ENCODE peak calls at places on chromosomes 11 and 22, in nine cellular contexts. Y is thoracic aorta, D is MG63, T is colonic mucosa, V is esophagus muscularis mucosa, C is kidney epithelial cell, J is IMR-90, Q is GM23338, S is ovary. R is an unnamed sample.

GRCh38 chr11:1336836-1337646 is 27.6 kb upstream of the TOLLIP start:
- DNase-seq in Y (no peak), D (no peak), T (peak; percentile 42), V (peak; percentile 92), C (no peak), J (no peak), Q (peak; percentile 59), S (peak; percentile 72), R (peak; percentile 92)

GRCh38 chr11:65063532-65063931 is 5.2 kb upstream of the NAALADL1 start:
- DNase-seq in Y (no peak), D (no peak), T (no peak), V (no peak), C (no peak), J (no peak), Q (no peak), S (no peak), R (no peak)

GRCh38 chr11:73498343-73498742 is 99.6 kb downstream of the FAM168A start:
- DNase-seq in Y (no peak), D (no peak), T (no peak), V (no peak), C (no peak), J (no peak), Q (no peak), S (no peak), R (no peak)

GRCh38 chr22:20979243-20979809 is 2.8 kb upstream of the LZTR1 start:
- DNase-seq in Y (no peak), D (no peak), T (peak; percentile 89), V (no peak), C (peak; percentile 49), J (peak; percentile 67), Q (peak; percentile 100), S (peak; percentile 72), R (peak; percentile 99)

GRCh38 chr11:102390667-102391449 is 43.8 kb downstream of the BIRC2 start:
- DNase-seq in Y (no peak), D (peak; percentile 54), T (peak; percentile 72), V (no peak), C (no peak), J (peak; percentile 63), Q (peak; percentile 86), S (no peak), R (peak; percentile 66)

GRCh38 chr11:101944896-101945295 is 28.6 kb upstream of the ANGPTL5 start:
- DNase-seq in Y (no peak), D (no peak), T (no peak), V (no peak), C (no peak), J (no peak), Q (no peak), S (no peak), R (no peak)

GRCh38 chr11:12044799-12045198 is 36.4 kb upstream of the DKK3 start:
- DNase-seq in Y (no peak), D (no peak), T (no peak), V (no peak), C (no peak), J (no peak), Q (no peak), S (no peak), R (no peak)

GRCh38 chr11:117421041-117421440 is 93.4 kb downstream of the CEP164 start:
- DNase-seq in Y (no peak), D (no peak), T (no peak), V (no peak), C (no peak), J (no peak), Q (no peak), S (no peak), R (no peak)

GRCh38 chr11:134560066-134560465 is 148.0 kb upstream of the B3GAT1 start:
- DNase-seq in Y (no peak), D (no peak), T (no peak), V (peak; percentile 88), C (no peak), J (no peak), Q (no peak), S (no peak), R (peak; percentile 43)

GRCh38 chr11:72655014-72655413 is 19.2 kb downstream of the PDE2A start:
- DNase-seq in Y (no peak), D (no peak), T (no peak), V (no peak), C (no peak), J (no peak), Q (no peak), S (no peak), R (no peak)

GRCh38 chr22:43862074-43862881 is at the start of gene SULT4A1:
- DNase-seq in Y (no peak), D (peak; percentile 20), T (no peak), V (no peak), C (no peak), J (peak; percentile 54), Q (peak; percentile 78), S (peak; percentile 29), R (peak; percentile 91)

GRCh38 chr11:62856333-62856910 is 17.0 kb upstream of the WDR74 start:
- DNase-seq in Y (no peak), D (no peak), T (no peak), V (no peak), C (no peak), J (no peak), Q (no peak), S (no peak), R (no peak)

GRCh38 chr11:62854825-62855570 is 15.6 kb upstream of the WDR74 start:
- DNase-seq in Y (no peak), D (no peak), T (peak; percentile 21), V (no peak), C (no peak), J (no peak), Q (no peak), S (no peak), R (no peak)

GRCh38 chr11:62854013-62854824 is 14.8 kb upstream of the WDR74 start:
- DNase-seq in Y (no peak), D (no peak), T (no peak), V (no peak), C (no peak), J (no peak), Q (no peak), S (no peak), R (no peak)

GRCh38 chr11:62857541-62857982 is 18.2 kb upstream of the WDR74 start:
- DNase-seq in Y (no peak), D (no peak), T (peak; percentile 21), V (no peak), C (no peak), J (peak; percentile 48), Q (no peak), S (no peak), R (no peak)

DNA sequence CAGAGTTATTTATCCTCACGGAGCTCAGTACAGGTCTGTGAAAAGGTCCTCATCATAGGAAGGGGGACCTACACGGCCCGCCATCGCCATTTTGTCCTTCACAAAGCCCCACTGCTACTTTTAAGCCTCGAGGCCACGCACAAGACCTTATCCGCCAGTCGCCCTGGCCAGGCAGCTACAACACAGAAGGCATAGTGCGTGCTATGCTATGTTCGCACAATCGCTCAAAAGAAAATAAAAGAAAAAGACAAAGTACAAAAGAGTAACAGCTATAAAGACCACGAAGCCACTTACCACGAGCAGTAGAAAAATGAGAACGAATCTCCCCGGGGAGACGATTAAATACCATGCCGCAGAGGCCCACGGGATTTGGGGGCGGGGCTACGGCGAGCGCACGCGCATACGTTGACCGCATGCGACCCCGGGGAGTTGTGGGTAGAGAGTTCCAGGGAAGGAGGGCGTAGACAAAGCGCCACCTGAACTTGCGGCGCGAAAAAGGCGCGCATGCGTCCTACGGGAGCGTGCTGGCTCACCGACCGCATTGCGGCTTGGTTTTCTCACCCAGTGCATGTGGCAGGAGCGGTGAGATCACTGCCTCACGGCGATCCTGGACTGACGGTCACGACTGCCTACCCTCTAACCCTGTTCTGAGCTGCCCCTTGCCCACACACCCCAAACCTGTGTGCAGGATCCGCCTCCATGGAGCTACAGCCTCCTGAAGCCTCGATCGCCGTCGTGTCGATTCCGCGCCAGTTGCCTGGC is 16.4 kb upstream of the WDR74 start:
- DNase-seq in Y (peak; percentile 84), D (peak; percentile 97), T (peak; percentile 98), V (peak; percentile 99), C (peak; percentile 96), J (peak; percentile 98), Q (peak; percentile 99), S (peak; percentile 97), R (peak; percentile 95)
- H3K36me3 ChIP-seq in Y (peaks cover 24% of the 10 kb centered on the region), D (peaks cover 72% of the 10 kb centered on the region), T (peaks cover 6% of the 10 kb centered on the region), V (peaks cover 34% of the 10 kb centered on the region), C (peaks cover 6% of the 10 kb centered on the region), J (peaks cover 30% of the 10 kb centered on the region), Q (peaks cover 43% of the 10 kb centered on the region), S (no peaks in the 10 kb centered on the region), R (peaks cover 31% of the 10 kb centered on the region)

DNA sequence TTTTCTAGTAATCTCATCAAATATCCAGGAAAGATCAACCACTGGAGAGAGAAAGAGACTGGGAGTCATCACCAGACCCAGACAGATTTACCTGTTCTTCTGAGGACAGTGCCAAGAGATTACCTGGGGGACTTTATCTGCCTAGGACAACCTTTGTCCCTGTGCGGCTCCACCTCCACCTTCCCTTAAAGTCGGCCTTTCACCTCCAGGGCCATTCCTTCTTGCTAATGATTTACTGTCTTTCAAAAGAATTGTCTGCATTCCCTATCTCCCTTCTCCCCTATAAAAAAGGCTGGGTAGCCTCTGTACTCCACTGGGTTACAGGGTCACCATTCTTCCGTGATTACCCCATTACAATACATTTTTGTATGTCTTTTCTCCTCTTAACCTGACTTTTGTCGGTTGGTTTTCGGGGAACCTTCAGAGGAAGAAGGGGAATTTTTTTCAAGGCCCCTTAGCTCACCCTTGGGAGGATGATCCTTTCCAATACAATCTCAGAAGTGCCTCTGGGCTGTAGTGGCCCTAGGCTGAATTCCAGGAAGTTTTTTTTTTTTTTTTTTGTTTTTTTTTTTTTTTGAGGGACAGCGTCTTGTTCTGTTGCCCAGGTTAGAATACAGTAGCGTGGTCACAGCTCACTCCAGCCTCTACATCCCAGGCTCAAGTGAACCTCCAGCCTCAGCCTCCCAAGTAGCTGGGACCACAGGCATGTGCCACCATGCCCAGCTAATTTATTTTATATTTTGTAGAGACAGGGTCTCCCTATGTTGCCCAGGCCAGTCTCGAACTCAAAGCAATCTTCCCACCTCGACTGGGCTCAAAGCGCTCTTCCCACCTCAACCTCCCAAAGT is 1.5 kb upstream of the HMOX1 start:
- DNase-seq in Y (no peak), D (no peak), T (peak; percentile 82), V (no peak), C (no peak), J (no peak), Q (no peak), S (no peak), R (no peak)
- H3K36me3 ChIP-seq in Y (peaks cover 3% of the 10 kb centered on the region), D (peaks cover 8% of the 10 kb centered on the region), T (no peaks in the 10 kb centered on the region), V (no peaks in the 10 kb centered on the region), C (peaks cover 1% of the 10 kb centered on the region), J (peaks cover 13% of the 10 kb centered on the region), Q (no peaks in the 10 kb centered on the region), S (no peaks in the 10 kb centered on the region), R (no peaks in the 10 kb centered on the region)

GRCh38 chr22:46039531-46039930 is 62.6 kb upstream of the WNT7B start:
- DNase-seq in Y (no peak), D (no peak), T (no peak), V (no peak), C (no peak), J (no peak), Q (no peak), S (no peak), R (no peak)
- H3K36me3 ChIP-seq in Y (no peaks in the 10 kb centered on the region), D (no peaks in the 10 kb centered on the region), T (no peaks in the 10 kb centered on the region), V (no peaks in the 10 kb centered on the region), C (no peaks in the 10 kb centered on the region), J (no peaks in the 10 kb centered on the region), Q (no peaks in the 10 kb centered on the region), S (no peaks in the 10 kb centered on the region), R (no peaks in the 10 kb centered on the region)

DNA sequence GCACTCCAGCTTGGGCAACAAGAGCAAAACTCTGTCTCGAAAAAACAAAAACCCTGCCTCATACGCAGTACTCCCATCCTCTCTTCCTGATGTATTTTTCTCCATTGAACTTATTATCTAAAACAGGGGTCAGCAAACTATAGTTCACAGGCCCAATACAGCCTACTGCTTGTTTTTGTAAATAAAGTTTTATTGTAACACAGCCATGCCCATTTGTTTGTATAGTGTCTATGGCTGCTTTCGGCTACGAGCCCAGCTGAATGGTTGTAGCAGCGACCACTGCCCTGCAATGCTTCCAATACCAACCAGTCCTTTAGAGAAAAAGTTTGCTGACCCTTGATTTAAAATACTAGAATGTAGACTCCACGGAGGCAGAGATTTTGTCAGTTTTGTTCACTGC is 6.1 kb downstream of the TXN2 start:
- DNase-seq in Y (no peak), D (no peak), T (no peak), V (no peak), C (no peak), J (no peak), Q (no peak), S (no peak), R (no peak)
- H3K36me3 ChIP-seq in Y (peaks cover 32% of the 10 kb centered on the region), D (peaks cover 52% of the 10 kb centered on the region), T (peaks cover 16% of the 10 kb centered on the region), V (peaks cover 96% of the 10 kb centered on the region), C (peaks cover 2% of the 10 kb centered on the region), J (peaks cover 43% of the 10 kb centered on the region), Q (no peaks in the 10 kb centered on the region), S (no peaks in the 10 kb centered on the region), R (peaks cover 14% of the 10 kb centered on the region)

R was measured in H7.